ENCODE peak calls at places on chromosome 11, in six cellular contexts. I, B, C, Y, X and J are unnamed samples.

GRCh38 chr11:76225122-76225584 is 18.9 kb upstream of the WNT11 start:
- DNase-seq in B (no peak), C (no peak), I (no peak), Y (no peak), X (no peak), J (no peak)

GRCh38 chr11:29956076-29956556 is 60.7 kb downstream of the KCNA4 start:
- DNase-seq in I (no peak), Y (no peak), B (no peak), X (no peak), C (no peak), J (no peak)

GRCh38 chr11:124769804-124770774 is 8.0 kb upstream of the ESAM start:
- DNase-seq in Y (no peak), C (no peak), I (no peak), B (no peak), X (peak), J (no peak)

GRCh38 chr11:64361659-64362058 is 2.7 kb downstream of the RPS6KA4 start:
- DNase-seq in Y (no peak), I (no peak), B (no peak), X (no peak), C (no peak), J (peak)

GRCh38 chr11:15933896-15934625 is 422.3 kb downstream of the SOX6 start:
- DNase-seq in B (no peak), Y (no peak), X (no peak), I (peak), C (no peak), J (no peak)

GRCh38 chr11:83864412-83865057 is 578.4 kb upstream of the CCDC90B start:
- DNase-seq in X (no peak), C (no peak), I (no peak), Y (no peak), B (no peak), J (no peak)

GRCh38 chr11:78642979-78643675 is 68.5 kb upstream of the NARS2 start:
- DNase-seq in X (no peak), B (no peak), Y (no peak), I (no peak), C (no peak), J (no peak)

GRCh38 chr11:81207421-81208054 is 1526.1 kb downstream of the FAM181B start:
- DNase-seq in B (no peak), C (no peak), I (no peak), X (no peak), Y (no peak), J (no peak)

GRCh38 chr11:28632338-28632737 is 524.1 kb downstream of the METTL15 start:
- DNase-seq in I (no peak), Y (no peak), B (no peak), C (no peak), X (no peak), J (no peak)

GRCh38 chr11:31500560-31500959 is 8.9 kb downstream of the IMMP1L start:
- DNase-seq in X (no peak), C (no peak), I (no peak), Y (no peak), B (no peak), J (no peak)

GRCh38 chr11:114232400-114233070 is 63.7 kb upstream of the NNMT start:
- DNase-seq in B (no peak), X (no peak), I (peak), Y (no peak), C (no peak), J (no peak)

GRCh38 chr11:7564803-7565202 is 51.0 kb downstream of the PPFIBP2 start:
- DNase-seq in Y (no peak), I (no peak), C (no peak), B (no peak), X (no peak), J (no peak)

GRCh38 chr11:89119426-89119825 is 53.6 kb upstream of the GRM5 start:
- DNase-seq in X (no peak), Y (no peak), C (no peak), I (no peak), B (no peak), J (no peak)

GRCh38 chr11:110182886-110183285 is 89.7 kb downstream of the ZC3H12C start:
- DNase-seq in B (no peak), X (no peak), I (no peak), Y (no peak), C (no peak), J (no peak)

DNA sequence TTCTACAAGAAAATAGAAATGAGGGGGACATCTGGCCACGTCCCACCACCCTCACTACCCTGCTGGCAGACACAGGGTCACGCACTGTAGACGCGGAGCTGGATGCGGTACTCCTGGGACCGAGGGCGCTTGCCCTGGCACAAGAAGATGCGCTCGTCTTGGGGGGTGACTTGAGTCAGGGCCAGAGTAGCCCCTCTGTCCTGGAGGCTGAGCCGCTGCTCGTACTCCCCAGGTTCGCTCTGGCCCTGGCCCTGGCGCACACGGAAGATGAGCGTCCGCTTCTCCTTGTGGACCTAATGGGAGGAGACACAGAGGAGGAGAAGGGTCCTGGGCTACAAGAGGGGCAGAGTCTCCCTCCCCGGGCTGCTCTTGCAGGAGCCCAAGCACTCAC is 2.2 kb downstream of the MCAM start:
- DNase-seq in Y (no peak), I (no peak), C (no peak), B (no peak), X (no peak), J (no peak)
- TF ChIP-seq POLR2A in Y (no peak), I (no peak), C (no peak), B (no peak), X (no peak), J (no peak)

DNA sequence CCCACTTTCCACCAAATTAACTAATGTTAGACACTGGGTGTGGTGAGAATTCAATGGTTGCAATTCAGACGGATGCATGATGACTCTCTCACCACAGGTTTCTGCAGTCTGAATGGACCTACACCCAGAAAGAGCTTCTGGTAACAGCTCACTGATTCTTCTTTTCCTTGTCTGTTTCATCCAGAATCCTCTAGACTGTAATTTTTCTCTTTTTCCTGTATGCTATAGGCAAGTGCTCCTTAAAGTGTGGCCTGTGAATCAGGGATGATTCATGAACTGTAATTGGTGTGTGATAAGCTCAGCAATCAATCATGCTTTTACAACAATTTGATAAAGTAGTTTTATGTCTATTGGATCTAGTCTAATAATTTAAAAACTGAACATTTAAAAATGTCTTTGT is 18.0 kb downstream of the MMP10 start:
- DNase-seq in X (no peak), I (no peak), C (no peak), B (no peak), Y (no peak), J (no peak)
- TF ChIP-seq TAF1 in X (no peak), I (no peak), C (no peak), B (no peak), Y (no peak), J (no peak)

GRCh38 chr11:122202951-122203456 is 87.0 kb upstream of the BLID start:
- DNase-seq in X (peak), C (no peak), Y (peak), B (peak), I (peak), J (peak)
- TF ChIP-seq POLR2A in X (no peak), C (no peak), Y (no peak), B (no peak), I (no peak), J (no peak)

GRCh38 chr11:118086913-118087768 is at the start of gene SMIM35:
- DNase-seq in Y (no peak), I (no peak), X (no peak), C (no peak), B (no peak), J (no peak)
- TF ChIP-seq TAF1 in Y (no peak), I (no peak), X (no peak), C (no peak), B (no peak), J (no peak)

DNA sequence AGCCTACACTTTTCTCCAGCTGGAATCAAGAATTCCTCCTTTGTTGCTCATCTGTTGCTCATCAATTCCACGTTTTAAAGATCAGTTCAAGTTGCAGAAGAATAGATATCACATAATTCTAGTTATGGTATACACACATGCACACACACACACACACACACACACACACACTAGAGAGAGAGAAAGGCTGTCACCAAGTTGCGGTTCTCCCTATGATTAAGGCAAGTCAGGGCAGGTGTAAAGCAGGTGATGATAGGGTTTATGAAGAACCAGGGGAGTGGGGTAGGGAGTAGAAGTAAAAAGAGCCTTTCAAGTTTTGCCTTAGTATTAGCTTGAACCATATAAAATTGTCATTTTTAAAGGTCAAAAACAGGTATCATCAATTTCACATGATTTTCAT is 31.7 kb upstream of the TMPRSS4 start:
- DNase-seq in B (no peak), I (no peak), Y (no peak), X (no peak), C (no peak), J (no peak)
- TF ChIP-seq POLR2A in B (no peak), I (no peak), Y (no peak), X (no peak), C (no peak), J (no peak)

GRCh38 chr11:96464695-96465307 is 75.0 kb downstream of the JRKL start:
- DNase-seq in X (peak), B (peak), Y (peak), I (no peak), C (peak), J (peak)
- TF ChIP-seq TAF1 in X (no peak), B (no peak), Y (no peak), I (no peak), C (no peak), J (no peak)

DNA sequence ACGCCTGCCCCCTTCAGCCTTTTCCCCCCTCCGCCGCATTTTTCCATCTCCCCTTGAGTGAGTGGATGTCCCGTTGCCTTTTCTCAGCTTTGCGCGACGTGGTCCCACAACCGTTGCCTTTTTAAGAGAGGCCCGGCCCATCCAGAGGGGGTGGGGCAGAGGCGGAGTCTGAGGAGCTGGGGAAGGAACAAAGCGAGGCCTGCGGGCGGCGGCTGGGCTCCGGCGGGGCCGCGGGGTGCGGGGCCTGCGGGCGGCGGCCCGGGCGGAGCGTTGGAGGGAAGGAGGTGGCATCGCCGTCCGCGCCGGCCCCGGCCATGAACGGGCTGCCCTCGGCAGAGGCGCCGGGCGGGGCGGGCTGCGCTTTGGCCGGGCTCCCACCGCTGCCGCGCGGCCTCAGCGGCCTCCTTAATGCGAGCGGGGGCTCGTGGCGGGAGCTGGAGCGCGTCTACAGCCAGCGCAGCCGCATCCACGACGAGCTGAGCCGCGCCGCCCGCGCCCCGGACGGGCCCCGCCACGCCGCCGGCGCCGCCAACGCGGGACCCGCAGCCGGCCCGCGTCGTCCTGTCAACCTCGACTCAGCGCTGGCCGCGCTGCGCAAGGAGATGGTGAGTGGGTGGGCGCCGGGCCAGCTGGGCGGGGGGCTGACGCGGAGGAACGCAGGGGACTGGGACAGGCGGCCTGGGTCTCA is at the start of gene FAM89B:
- DNase-seq in B (peak), I (peak), X (no peak), Y (peak), C (no peak), J (no peak)
- TF ChIP-seq POLR2A in B (no peak), I (no peak), X (no peak), Y (peak), C (peak), J (no peak)

GRCh38 chr11:72519220-72519881 is 85.0 kb upstream of the CLPB start:
- DNase-seq in I (no peak), Y (no peak), X (no peak), B (no peak), C (no peak), J (no peak)
- TF ChIP-seq TAF1 in I (no peak), Y (no peak), X (no peak), B (no peak), C (no peak), J (no peak)

GRCh38 chr11:334264-335033 is 13.8 kb upstream of the IFITM3 start:
- DNase-seq in X (no peak), C (no peak), B (peak), Y (no peak), I (peak), J (no peak)
- TF ChIP-seq POLR2A in X (no peak), C (no peak), B (no peak), Y (no peak), I (peak), J (no peak)

DNA sequence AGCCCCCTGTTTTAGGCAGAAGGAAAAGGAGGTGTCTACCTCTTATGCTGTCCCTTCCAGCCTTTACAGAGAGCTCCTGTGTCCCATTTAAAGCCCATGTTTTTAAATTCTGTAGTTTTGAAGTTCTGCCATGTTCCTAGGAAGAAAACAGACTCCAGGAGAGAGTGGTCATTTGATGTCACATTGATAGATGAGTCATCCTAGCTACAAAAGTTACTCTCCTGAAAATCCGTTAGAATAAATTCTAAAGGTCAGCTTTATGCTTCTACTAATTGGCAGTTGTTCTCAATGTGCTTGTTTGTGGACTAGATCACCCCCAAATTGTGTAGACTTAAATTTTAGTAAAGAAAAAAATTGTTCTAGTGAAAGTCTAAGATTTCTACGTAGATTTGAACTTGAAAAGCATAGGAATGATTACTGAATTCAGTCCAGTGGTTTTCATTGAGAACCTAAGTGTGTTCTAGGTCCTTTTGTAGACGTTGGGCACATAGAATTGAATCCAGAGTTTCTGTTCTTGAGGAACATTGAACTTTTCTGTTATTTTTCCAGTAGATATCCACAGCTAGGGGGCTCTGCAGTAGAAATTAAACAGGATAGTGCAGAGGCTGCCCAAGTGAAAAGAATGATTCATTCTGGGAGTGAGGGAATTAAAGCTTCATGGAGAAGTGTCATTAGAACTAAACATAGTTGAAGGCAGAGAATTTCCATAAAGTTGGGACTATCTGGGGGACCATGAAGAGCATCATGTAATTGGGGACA is 140.6 kb upstream of the RASSF10 start:
- DNase-seq in I (no peak), Y (no peak), X (no peak), C (no peak), B (no peak), J (no peak)
- TF ChIP-seq TAF1 in I (no peak), Y (no peak), X (no peak), C (no peak), B (no peak), J (no peak)